ENCODE peak calls at places on chromosomes 16 and 17, in four cellular contexts. One of them, this sample, is unnamed.

GRCh38 chr16:65336169-65336568 is 214.3 kb upstream of the CDH11 start:
- DNase-seq in HL-60: no peak
- DNase-seq in GM12878: no peak
- DNase-seq in K562: no peak
- DNase-seq in this sample: no peak

GRCh38 chr17:18182978-18183333 is 672 bp upstream of the ALKBH5 start:
- DNase-seq in K562: peak; percentile 72
- DNase-seq in GM12878: no peak
- DNase-seq in HL-60: peak; percentile 64
- DNase-seq in this sample: peak; percentile 77

GRCh38 chr17:83057793-83058477 is 21.5 kb upstream of the METRNL start:
- DNase-seq in K562: no peak
- DNase-seq in HL-60: no peak
- DNase-seq in GM12878: no peak
- DNase-seq in this sample: no peak

GRCh38 chr16:48745541-48745940 is 135.6 kb upstream of the N4BP1 start:
- DNase-seq in HL-60: no peak
- DNase-seq in GM12878: no peak
- DNase-seq in K562: no peak
- DNase-seq in this sample: no peak

GRCh38 chr17:61846976-61847375 is 16.4 kb downstream of the BRIP1 start:
- DNase-seq in GM12878: no peak
- DNase-seq in HL-60: no peak
- DNase-seq in K562: no peak
- DNase-seq in this sample: no peak

GRCh38 chr17:29565643-29566472 is 979 bp downstream of the ABHD15 start:
- DNase-seq in HL-60: peak; percentile 58
- DNase-seq in GM12878: no peak
- DNase-seq in K562: no peak
- DNase-seq in this sample: no peak

GRCh38 chr16:10805362-10805761 is 13.2 kb downstream of the TVP23A start:
- DNase-seq in GM12878: no peak
- DNase-seq in K562: no peak
- DNase-seq in HL-60: no peak
- DNase-seq in this sample: no peak

GRCh38 chr16:47370536-47370935 is 90.3 kb downstream of the ITFG1 start:
- DNase-seq in GM12878: no peak
- DNase-seq in HL-60: no peak
- DNase-seq in K562: no peak
- DNase-seq in this sample: no peak

GRCh38 chr16:50302472-50303005 is 36.2 kb downstream of the ADCY7 start:
- DNase-seq in GM12878: no peak
- DNase-seq in HL-60: no peak
- DNase-seq in K562: no peak
- DNase-seq in this sample: no peak

GRCh38 chr17:67461876-67462275 is 84.8 kb downstream of the PITPNC1 start:
- DNase-seq in K562: no peak
- DNase-seq in HL-60: no peak
- DNase-seq in GM12878: no peak
- DNase-seq in this sample: no peak

GRCh38 chr17:43940630-43941029 is 1.6 kb downstream of the PPY start:
- DNase-seq in GM12878: no peak
- DNase-seq in K562: peak; percentile 55
- DNase-seq in HL-60: peak; percentile 28
- DNase-seq in this sample: no peak

GRCh38 chr16:11727945-11728543 is 14.6 kb downstream of the TXNDC11 start:
- DNase-seq in K562: no peak
- DNase-seq in GM12878: no peak
- DNase-seq in HL-60: peak; percentile 64
- DNase-seq in this sample: no peak

GRCh38 chr17:57980522-57980921 is 7.5 kb downstream of the VEZF1 start:
- DNase-seq in GM12878: no peak
- DNase-seq in HL-60: no peak
- DNase-seq in K562: no peak
- DNase-seq in this sample: no peak

GRCh38 chr16:84548971-84549844 is 44.7 kb upstream of the MEAK7 start:
- DNase-seq in K562: no peak
- DNase-seq in GM12878: no peak
- DNase-seq in HL-60: no peak
- DNase-seq in this sample: no peak

GRCh38 chr16:71537643-71538042 is 11.4 kb downstream of the CHST4 start:
- DNase-seq in GM12878: peak; percentile 21
- DNase-seq in HL-60: peak; percentile 23
- DNase-seq in K562: peak; percentile 55
- DNase-seq in this sample: peak; percentile 44

GRCh38 chr17:10063730-10064221 is 134.6 kb downstream of the GAS7 start:
- DNase-seq in HL-60: peak; percentile 89
- DNase-seq in K562: no peak
- DNase-seq in GM12878: peak; percentile 56
- DNase-seq in this sample: no peak

GRCh38 chr16:775236-775796 is 12.9 kb downstream of the RPUSD1 start:
- DNase-seq in HL-60: no peak
- DNase-seq in K562: no peak
- DNase-seq in GM12878: no peak
- DNase-seq in this sample: no peak

GRCh38 chr16:49000594-49000993 is 281.0 kb downstream of the CBLN1 start:
- DNase-seq in HL-60: no peak
- DNase-seq in GM12878: no peak
- DNase-seq in K562: peak; percentile 18
- DNase-seq in this sample: no peak

DNA sequence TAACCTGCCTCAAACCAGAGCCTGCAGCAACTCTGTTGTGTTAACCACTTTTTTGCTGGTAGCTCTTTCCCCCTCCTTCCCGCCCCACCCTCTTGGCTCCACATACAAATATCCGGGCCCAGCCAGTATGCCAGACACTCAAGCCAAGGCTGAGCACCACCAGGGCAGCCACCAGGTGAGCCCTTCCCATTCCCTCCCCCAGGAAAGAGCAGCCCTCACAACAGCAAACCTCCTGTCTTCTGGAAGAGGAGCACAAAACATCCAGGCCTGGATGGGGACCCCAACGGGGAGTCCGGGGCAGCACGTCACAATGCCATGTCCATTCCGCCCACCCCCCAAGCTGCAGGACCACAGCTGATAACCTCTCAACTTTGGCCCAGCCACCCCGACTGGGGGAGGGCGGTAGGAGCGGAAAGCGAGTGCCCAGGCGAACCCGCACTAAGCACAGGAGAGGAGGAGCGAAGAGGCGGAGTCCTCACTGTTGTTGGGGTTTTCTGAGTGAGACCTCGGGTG is 757 bp downstream of the ORMDL3 start:
- DNase-seq in HL-60: peak; percentile 69
- DNase-seq in K562: peak; percentile 66
- DNase-seq in GM12878: no peak
- DNase-seq in this sample: peak; percentile 59
- TF ChIP-seq SPI1 in HL-60: no peak
- TF ChIP-seq SPI1 in K562: no peak
- TF ChIP-seq SPI1 in GM12878: no peak
- TF ChIP-seq SPI1 in this sample: no peak

GRCh38 chr16:3963886-3964685 is 83.6 kb upstream of the CREBBP start:
- DNase-seq in HL-60: no peak
- DNase-seq in K562: no peak
- DNase-seq in GM12878: no peak
- DNase-seq in this sample: no peak
- TF ChIP-seq SPI1 in HL-60: no peak
- TF ChIP-seq SPI1 in K562: no peak
- TF ChIP-seq SPI1 in GM12878: no peak
- TF ChIP-seq SPI1 in this sample: no peak

GRCh38 chr17:71338396-71338795 is 782.4 kb upstream of the SOX9 start:
- DNase-seq in GM12878: no peak
- DNase-seq in K562: no peak
- DNase-seq in HL-60: peak; percentile 56
- DNase-seq in this sample: no peak
- TF ChIP-seq SPI1 in GM12878: no peak
- TF ChIP-seq SPI1 in K562: no peak
- TF ChIP-seq SPI1 in HL-60: no peak
- TF ChIP-seq SPI1 in this sample: no peak

DNA sequence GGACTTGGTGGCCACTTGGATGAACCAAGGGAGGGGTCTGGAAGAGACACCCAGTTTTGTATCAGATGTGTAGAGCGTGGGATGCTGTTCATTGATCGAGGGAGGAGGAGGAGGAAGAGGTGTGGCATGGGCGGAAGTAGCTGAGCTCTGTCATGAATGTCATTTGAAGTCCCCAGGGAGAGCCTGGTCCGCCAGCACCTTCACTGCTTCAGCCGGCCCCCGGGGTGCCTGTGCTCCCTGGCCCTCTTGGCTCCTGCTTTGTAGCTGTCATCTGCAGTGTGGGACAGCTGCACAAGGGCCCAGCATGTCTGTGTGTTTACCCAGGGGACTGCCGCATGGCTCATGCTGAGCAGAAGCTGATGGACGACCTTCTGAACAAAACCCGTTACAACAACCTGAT is 75.4 kb upstream of the RBL2 start:
- DNase-seq in HL-60: no peak
- DNase-seq in GM12878: no peak
- DNase-seq in K562: no peak
- DNase-seq in this sample: no peak
- TF ChIP-seq SPI1 in HL-60: no peak
- TF ChIP-seq SPI1 in GM12878: no peak
- TF ChIP-seq SPI1 in K562: no peak
- TF ChIP-seq SPI1 in this sample: no peak

This sample was measured in GM12891.